ENCODE peak calls at places on chromosomes 12 and 14, in eight cellular contexts. One of them, this sample, is unnamed.

GRCh38 chr14:61080591-61081010 is 99.6 kb downstream of the SLC38A6 start:
- DNase-seq in IMR-90: peak; percentile 83
- DNase-seq in activated T-helper 1 cell treated with anti-CD3 and anti-CD28 coated beads, Interleukin-12 subunit alpha, Interleukin-12 subunit beta, Interleukin-2, Interleukin-4 antibody, amounts not matched to agents 30 ng/mL and 10 ng/mL and 1 ng/mL, durations not matched to agents 14 hours and 24 hours and 36 hours: no peak
- DNase-seq in NCI-H69: peak; percentile 57
- DNase-seq in stimulated activated CD4-positive, alpha-beta T cell treated with anti-CD3 and anti-CD28 coated beads, Interleukin-1b, Interleukin-23, amount 100 ng/mL, for 4 hours: no peak
- DNase-seq in AG09309: peak; percentile 93
- DNase-seq in CD8-positive, alpha-beta memory T cell: no peak
- DNase-seq in mesothelial cell of epicardium: no peak
- DNase-seq in this sample: no peak

GRCh38 chr14:90871605-90872233 is 55.5 kb upstream of the TTC7B start:
- DNase-seq in IMR-90: peak; percentile 54
- DNase-seq in activated T-helper 1 cell treated with anti-CD3 and anti-CD28 coated beads, Interleukin-12 subunit alpha, Interleukin-12 subunit beta, Interleukin-2, Interleukin-4 antibody, amounts not matched to agents 30 ng/mL and 10 ng/mL and 1 ng/mL, durations not matched to agents 14 hours and 24 hours and 36 hours: no peak
- DNase-seq in NCI-H69: peak; percentile 88
- DNase-seq in stimulated activated CD4-positive, alpha-beta T cell treated with anti-CD3 and anti-CD28 coated beads, Interleukin-1b, Interleukin-23, amount 100 ng/mL, for 4 hours: no peak
- DNase-seq in AG09309: peak; percentile 13
- DNase-seq in CD8-positive, alpha-beta memory T cell: no peak
- DNase-seq in mesothelial cell of epicardium: no peak
- DNase-seq in this sample: no peak

GRCh38 chr12:124478416-124478815 is 89.0 kb downstream of the NCOR2 start:
- DNase-seq in IMR-90: no peak
- DNase-seq in activated T-helper 1 cell treated with anti-CD3 and anti-CD28 coated beads, Interleukin-12 subunit alpha, Interleukin-12 subunit beta, Interleukin-2, Interleukin-4 antibody, amounts not matched to agents 30 ng/mL and 10 ng/mL and 1 ng/mL, durations not matched to agents 14 hours and 24 hours and 36 hours: no peak
- DNase-seq in NCI-H69: no peak
- DNase-seq in stimulated activated CD4-positive, alpha-beta T cell treated with anti-CD3 and anti-CD28 coated beads, Interleukin-1b, Interleukin-23, amount 100 ng/mL, for 4 hours: no peak
- DNase-seq in AG09309: no peak
- DNase-seq in CD8-positive, alpha-beta memory T cell: no peak
- DNase-seq in mesothelial cell of epicardium: no peak
- DNase-seq in this sample: no peak

GRCh38 chr14:75969891-75970290 is 11.9 kb downstream of the TGFB3 start:
- DNase-seq in IMR-90: no peak
- DNase-seq in activated T-helper 1 cell treated with anti-CD3 and anti-CD28 coated beads, Interleukin-12 subunit alpha, Interleukin-12 subunit beta, Interleukin-2, Interleukin-4 antibody, amounts not matched to agents 30 ng/mL and 10 ng/mL and 1 ng/mL, durations not matched to agents 14 hours and 24 hours and 36 hours: no peak
- DNase-seq in NCI-H69: no peak
- DNase-seq in stimulated activated CD4-positive, alpha-beta T cell treated with anti-CD3 and anti-CD28 coated beads, Interleukin-1b, Interleukin-23, amount 100 ng/mL, for 4 hours: no peak
- DNase-seq in AG09309: no peak
- DNase-seq in CD8-positive, alpha-beta memory T cell: no peak
- DNase-seq in mesothelial cell of epicardium: no peak
- DNase-seq in this sample: no peak

GRCh38 chr14:54572316-54572715 is 5.4 kb downstream of the SAMD4A start:
- DNase-seq in IMR-90: no peak
- DNase-seq in activated T-helper 1 cell treated with anti-CD3 and anti-CD28 coated beads, Interleukin-12 subunit alpha, Interleukin-12 subunit beta, Interleukin-2, Interleukin-4 antibody, amounts not matched to agents 30 ng/mL and 10 ng/mL and 1 ng/mL, durations not matched to agents 14 hours and 24 hours and 36 hours: no peak
- DNase-seq in NCI-H69: peak; percentile 63
- DNase-seq in stimulated activated CD4-positive, alpha-beta T cell treated with anti-CD3 and anti-CD28 coated beads, Interleukin-1b, Interleukin-23, amount 100 ng/mL, for 4 hours: no peak
- DNase-seq in AG09309: no peak
- DNase-seq in CD8-positive, alpha-beta memory T cell: no peak
- DNase-seq in mesothelial cell of epicardium: no peak
- DNase-seq in this sample: no peak

GRCh38 chr14:74444866-74445265 is 18.9 kb upstream of the SYNDIG1L start:
- DNase-seq in IMR-90: no peak
- DNase-seq in activated T-helper 1 cell treated with anti-CD3 and anti-CD28 coated beads, Interleukin-12 subunit alpha, Interleukin-12 subunit beta, Interleukin-2, Interleukin-4 antibody, amounts not matched to agents 30 ng/mL and 10 ng/mL and 1 ng/mL, durations not matched to agents 14 hours and 24 hours and 36 hours: no peak
- DNase-seq in NCI-H69: no peak
- DNase-seq in stimulated activated CD4-positive, alpha-beta T cell treated with anti-CD3 and anti-CD28 coated beads, Interleukin-1b, Interleukin-23, amount 100 ng/mL, for 4 hours: no peak
- DNase-seq in AG09309: no peak
- DNase-seq in CD8-positive, alpha-beta memory T cell: no peak
- DNase-seq in mesothelial cell of epicardium: no peak
- DNase-seq in this sample: no peak

GRCh38 chr14:105364100-105364708 is 34.1 kb upstream of the TEX22 start:
- DNase-seq in IMR-90: peak; percentile 72
- DNase-seq in activated T-helper 1 cell treated with anti-CD3 and anti-CD28 coated beads, Interleukin-12 subunit alpha, Interleukin-12 subunit beta, Interleukin-2, Interleukin-4 antibody, amounts not matched to agents 30 ng/mL and 10 ng/mL and 1 ng/mL, durations not matched to agents 14 hours and 24 hours and 36 hours: no peak
- DNase-seq in NCI-H69: peak; percentile 32
- DNase-seq in stimulated activated CD4-positive, alpha-beta T cell treated with anti-CD3 and anti-CD28 coated beads, Interleukin-1b, Interleukin-23, amount 100 ng/mL, for 4 hours: peak; percentile 18
- DNase-seq in AG09309: no peak
- DNase-seq in CD8-positive, alpha-beta memory T cell: peak; percentile 65
- DNase-seq in mesothelial cell of epicardium: no peak
- DNase-seq in this sample: peak; percentile 52

GRCh38 chr12:132500137-132500855 is 10.3 kb downstream of the FBRSL1 start:
- DNase-seq in IMR-90: no peak
- DNase-seq in activated T-helper 1 cell treated with anti-CD3 and anti-CD28 coated beads, Interleukin-12 subunit alpha, Interleukin-12 subunit beta, Interleukin-2, Interleukin-4 antibody, amounts not matched to agents 30 ng/mL and 10 ng/mL and 1 ng/mL, durations not matched to agents 14 hours and 24 hours and 36 hours: no peak
- DNase-seq in NCI-H69: no peak
- DNase-seq in stimulated activated CD4-positive, alpha-beta T cell treated with anti-CD3 and anti-CD28 coated beads, Interleukin-1b, Interleukin-23, amount 100 ng/mL, for 4 hours: no peak
- DNase-seq in AG09309: no peak
- DNase-seq in CD8-positive, alpha-beta memory T cell: no peak
- DNase-seq in mesothelial cell of epicardium: no peak
- DNase-seq in this sample: no peak

GRCh38 chr14:102971314-102971713 is 48.9 kb downstream of the AMN start:
- DNase-seq in IMR-90: no peak
- DNase-seq in activated T-helper 1 cell treated with anti-CD3 and anti-CD28 coated beads, Interleukin-12 subunit alpha, Interleukin-12 subunit beta, Interleukin-2, Interleukin-4 antibody, amounts not matched to agents 30 ng/mL and 10 ng/mL and 1 ng/mL, durations not matched to agents 14 hours and 24 hours and 36 hours: no peak
- DNase-seq in NCI-H69: no peak
- DNase-seq in stimulated activated CD4-positive, alpha-beta T cell treated with anti-CD3 and anti-CD28 coated beads, Interleukin-1b, Interleukin-23, amount 100 ng/mL, for 4 hours: no peak
- DNase-seq in AG09309: no peak
- DNase-seq in CD8-positive, alpha-beta memory T cell: no peak
- DNase-seq in mesothelial cell of epicardium: no peak
- DNase-seq in this sample: no peak

GRCh38 chr12:124994435-124994975 is 1.1 kb downstream of the BRI3BP start:
- DNase-seq in IMR-90: no peak
- DNase-seq in activated T-helper 1 cell treated with anti-CD3 and anti-CD28 coated beads, Interleukin-12 subunit alpha, Interleukin-12 subunit beta, Interleukin-2, Interleukin-4 antibody, amounts not matched to agents 30 ng/mL and 10 ng/mL and 1 ng/mL, durations not matched to agents 14 hours and 24 hours and 36 hours: peak; percentile 5
- DNase-seq in NCI-H69: peak; percentile 31
- DNase-seq in stimulated activated CD4-positive, alpha-beta T cell treated with anti-CD3 and anti-CD28 coated beads, Interleukin-1b, Interleukin-23, amount 100 ng/mL, for 4 hours: no peak
- DNase-seq in AG09309: no peak
- DNase-seq in CD8-positive, alpha-beta memory T cell: no peak
- DNase-seq in mesothelial cell of epicardium: no peak
- DNase-seq in this sample: no peak

GRCh38 chr14:99603965-99604765 is at the start of gene CCDC85C:
- DNase-seq in IMR-90: peak; percentile 94
- DNase-seq in activated T-helper 1 cell treated with anti-CD3 and anti-CD28 coated beads, Interleukin-12 subunit alpha, Interleukin-12 subunit beta, Interleukin-2, Interleukin-4 antibody, amounts not matched to agents 30 ng/mL and 10 ng/mL and 1 ng/mL, durations not matched to agents 14 hours and 24 hours and 36 hours: peak; percentile 96
- DNase-seq in NCI-H69: peak; percentile 99
- DNase-seq in stimulated activated CD4-positive, alpha-beta T cell treated with anti-CD3 and anti-CD28 coated beads, Interleukin-1b, Interleukin-23, amount 100 ng/mL, for 4 hours: peak; percentile 91
- DNase-seq in AG09309: peak; percentile 74
- DNase-seq in CD8-positive, alpha-beta memory T cell: peak; percentile 96
- DNase-seq in mesothelial cell of epicardium: peak; percentile 98
- DNase-seq in this sample: peak; percentile 97

GRCh38 chr12:106760184-106760531 is 14.3 kb upstream of the RIC8B start:
- DNase-seq in IMR-90: peak; percentile 15
- DNase-seq in activated T-helper 1 cell treated with anti-CD3 and anti-CD28 coated beads, Interleukin-12 subunit alpha, Interleukin-12 subunit beta, Interleukin-2, Interleukin-4 antibody, amounts not matched to agents 30 ng/mL and 10 ng/mL and 1 ng/mL, durations not matched to agents 14 hours and 24 hours and 36 hours: peak; percentile 14
- DNase-seq in NCI-H69: no peak
- DNase-seq in stimulated activated CD4-positive, alpha-beta T cell treated with anti-CD3 and anti-CD28 coated beads, Interleukin-1b, Interleukin-23, amount 100 ng/mL, for 4 hours: no peak
- DNase-seq in AG09309: no peak
- DNase-seq in CD8-positive, alpha-beta memory T cell: no peak
- DNase-seq in mesothelial cell of epicardium: no peak
- DNase-seq in this sample: no peak

GRCh38 chr12:530308-530707 is 70.6 kb downstream of the B4GALNT3 start:
- DNase-seq in IMR-90: no peak
- DNase-seq in activated T-helper 1 cell treated with anti-CD3 and anti-CD28 coated beads, Interleukin-12 subunit alpha, Interleukin-12 subunit beta, Interleukin-2, Interleukin-4 antibody, amounts not matched to agents 30 ng/mL and 10 ng/mL and 1 ng/mL, durations not matched to agents 14 hours and 24 hours and 36 hours: no peak
- DNase-seq in NCI-H69: peak; percentile 87
- DNase-seq in stimulated activated CD4-positive, alpha-beta T cell treated with anti-CD3 and anti-CD28 coated beads, Interleukin-1b, Interleukin-23, amount 100 ng/mL, for 4 hours: no peak
- DNase-seq in AG09309: peak; percentile 63
- DNase-seq in CD8-positive, alpha-beta memory T cell: no peak
- DNase-seq in mesothelial cell of epicardium: no peak
- DNase-seq in this sample: no peak

GRCh38 chr14:52402812-52403526 is 88.9 kb downstream of the PTGER2 start:
- DNase-seq in IMR-90: peak; percentile 72
- DNase-seq in activated T-helper 1 cell treated with anti-CD3 and anti-CD28 coated beads, Interleukin-12 subunit alpha, Interleukin-12 subunit beta, Interleukin-2, Interleukin-4 antibody, amounts not matched to agents 30 ng/mL and 10 ng/mL and 1 ng/mL, durations not matched to agents 14 hours and 24 hours and 36 hours: no peak
- DNase-seq in NCI-H69: no peak
- DNase-seq in stimulated activated CD4-positive, alpha-beta T cell treated with anti-CD3 and anti-CD28 coated beads, Interleukin-1b, Interleukin-23, amount 100 ng/mL, for 4 hours: no peak
- DNase-seq in AG09309: no peak
- DNase-seq in CD8-positive, alpha-beta memory T cell: peak; percentile 53
- DNase-seq in mesothelial cell of epicardium: no peak
- DNase-seq in this sample: no peak

GRCh38 chr14:31545328-31545727 is 15.9 kb upstream of the NUBPL start:
- DNase-seq in IMR-90: no peak
- DNase-seq in activated T-helper 1 cell treated with anti-CD3 and anti-CD28 coated beads, Interleukin-12 subunit alpha, Interleukin-12 subunit beta, Interleukin-2, Interleukin-4 antibody, amounts not matched to agents 30 ng/mL and 10 ng/mL and 1 ng/mL, durations not matched to agents 14 hours and 24 hours and 36 hours: no peak
- DNase-seq in NCI-H69: no peak
- DNase-seq in stimulated activated CD4-positive, alpha-beta T cell treated with anti-CD3 and anti-CD28 coated beads, Interleukin-1b, Interleukin-23, amount 100 ng/mL, for 4 hours: no peak
- DNase-seq in AG09309: no peak
- DNase-seq in CD8-positive, alpha-beta memory T cell: no peak
- DNase-seq in mesothelial cell of epicardium: no peak
- DNase-seq in this sample: no peak

GRCh38 chr12:69024907-69025306 is 91.9 kb upstream of the CPM start:
- DNase-seq in IMR-90: peak; percentile 72
- DNase-seq in activated T-helper 1 cell treated with anti-CD3 and anti-CD28 coated beads, Interleukin-12 subunit alpha, Interleukin-12 subunit beta, Interleukin-2, Interleukin-4 antibody, amounts not matched to agents 30 ng/mL and 10 ng/mL and 1 ng/mL, durations not matched to agents 14 hours and 24 hours and 36 hours: no peak
- DNase-seq in NCI-H69: no peak
- DNase-seq in stimulated activated CD4-positive, alpha-beta T cell treated with anti-CD3 and anti-CD28 coated beads, Interleukin-1b, Interleukin-23, amount 100 ng/mL, for 4 hours: no peak
- DNase-seq in AG09309: no peak
- DNase-seq in CD8-positive, alpha-beta memory T cell: no peak
- DNase-seq in mesothelial cell of epicardium: no peak
- DNase-seq in this sample: no peak

GRCh38 chr14:36690301-36691020 is 28.8 kb downstream of the PAX9 start:
- DNase-seq in IMR-90: peak; percentile 6
- DNase-seq in activated T-helper 1 cell treated with anti-CD3 and anti-CD28 coated beads, Interleukin-12 subunit alpha, Interleukin-12 subunit beta, Interleukin-2, Interleukin-4 antibody, amounts not matched to agents 30 ng/mL and 10 ng/mL and 1 ng/mL, durations not matched to agents 14 hours and 24 hours and 36 hours: no peak
- DNase-seq in NCI-H69: no peak
- DNase-seq in stimulated activated CD4-positive, alpha-beta T cell treated with anti-CD3 and anti-CD28 coated beads, Interleukin-1b, Interleukin-23, amount 100 ng/mL, for 4 hours: no peak
- DNase-seq in AG09309: no peak
- DNase-seq in CD8-positive, alpha-beta memory T cell: no peak
- DNase-seq in mesothelial cell of epicardium: no peak
- DNase-seq in this sample: no peak

GRCh38 chr12:6469092-6469491 is 1.4 kb downstream of the VAMP1 start:
- DNase-seq in IMR-90: no peak
- DNase-seq in activated T-helper 1 cell treated with anti-CD3 and anti-CD28 coated beads, Interleukin-12 subunit alpha, Interleukin-12 subunit beta, Interleukin-2, Interleukin-4 antibody, amounts not matched to agents 30 ng/mL and 10 ng/mL and 1 ng/mL, durations not matched to agents 14 hours and 24 hours and 36 hours: no peak
- DNase-seq in NCI-H69: no peak
- DNase-seq in stimulated activated CD4-positive, alpha-beta T cell treated with anti-CD3 and anti-CD28 coated beads, Interleukin-1b, Interleukin-23, amount 100 ng/mL, for 4 hours: no peak
- DNase-seq in AG09309: no peak
- DNase-seq in CD8-positive, alpha-beta memory T cell: no peak
- DNase-seq in mesothelial cell of epicardium: no peak
- DNase-seq in this sample: no peak

GRCh38 chr14:99413972-99414371 is 66.7 kb downstream of the SETD3 start:
- DNase-seq in IMR-90: no peak
- DNase-seq in activated T-helper 1 cell treated with anti-CD3 and anti-CD28 coated beads, Interleukin-12 subunit alpha, Interleukin-12 subunit beta, Interleukin-2, Interleukin-4 antibody, amounts not matched to agents 30 ng/mL and 10 ng/mL and 1 ng/mL, durations not matched to agents 14 hours and 24 hours and 36 hours: no peak
- DNase-seq in NCI-H69: no peak
- DNase-seq in stimulated activated CD4-positive, alpha-beta T cell treated with anti-CD3 and anti-CD28 coated beads, Interleukin-1b, Interleukin-23, amount 100 ng/mL, for 4 hours: no peak
- DNase-seq in AG09309: no peak
- DNase-seq in CD8-positive, alpha-beta memory T cell: no peak
- DNase-seq in mesothelial cell of epicardium: no peak
- DNase-seq in this sample: no peak

GRCh38 chr14:104659764-104660523 is 29.5 kb upstream of the INF2 start:
- DNase-seq in IMR-90: peak; percentile 18
- DNase-seq in activated T-helper 1 cell treated with anti-CD3 and anti-CD28 coated beads, Interleukin-12 subunit alpha, Interleukin-12 subunit beta, Interleukin-2, Interleukin-4 antibody, amounts not matched to agents 30 ng/mL and 10 ng/mL and 1 ng/mL, durations not matched to agents 14 hours and 24 hours and 36 hours: no peak
- DNase-seq in NCI-H69: peak; percentile 38
- DNase-seq in stimulated activated CD4-positive, alpha-beta T cell treated with anti-CD3 and anti-CD28 coated beads, Interleukin-1b, Interleukin-23, amount 100 ng/mL, for 4 hours: no peak
- DNase-seq in AG09309: no peak
- DNase-seq in CD8-positive, alpha-beta memory T cell: no peak
- DNase-seq in mesothelial cell of epicardium: no peak
- DNase-seq in this sample: no peak

GRCh38 chr12:69682136-69682755 is 16.9 kb downstream of the BEST3 start:
- DNase-seq in IMR-90: no peak
- DNase-seq in activated T-helper 1 cell treated with anti-CD3 and anti-CD28 coated beads, Interleukin-12 subunit alpha, Interleukin-12 subunit beta, Interleukin-2, Interleukin-4 antibody, amounts not matched to agents 30 ng/mL and 10 ng/mL and 1 ng/mL, durations not matched to agents 14 hours and 24 hours and 36 hours: no peak
- DNase-seq in NCI-H69: no peak
- DNase-seq in stimulated activated CD4-positive, alpha-beta T cell treated with anti-CD3 and anti-CD28 coated beads, Interleukin-1b, Interleukin-23, amount 100 ng/mL, for 4 hours: no peak
- DNase-seq in AG09309: no peak
- DNase-seq in CD8-positive, alpha-beta memory T cell: no peak
- DNase-seq in mesothelial cell of epicardium: no peak
- DNase-seq in this sample: no peak

GRCh38 chr12:3757261-3757660 is 4.4 kb upstream of the CRACR2A start:
- DNase-seq in IMR-90: no peak
- DNase-seq in activated T-helper 1 cell treated with anti-CD3 and anti-CD28 coated beads, Interleukin-12 subunit alpha, Interleukin-12 subunit beta, Interleukin-2, Interleukin-4 antibody, amounts not matched to agents 30 ng/mL and 10 ng/mL and 1 ng/mL, durations not matched to agents 14 hours and 24 hours and 36 hours: no peak
- DNase-seq in NCI-H69: peak; percentile 73
- DNase-seq in stimulated activated CD4-positive, alpha-beta T cell treated with anti-CD3 and anti-CD28 coated beads, Interleukin-1b, Interleukin-23, amount 100 ng/mL, for 4 hours: no peak
- DNase-seq in AG09309: no peak
- DNase-seq in CD8-positive, alpha-beta memory T cell: no peak
- DNase-seq in mesothelial cell of epicardium: no peak
- DNase-seq in this sample: no peak

GRCh38 chr12:131618303-131618658 is 92.6 kb upstream of the SFSWAP start:
- DNase-seq in IMR-90: no peak
- DNase-seq in activated T-helper 1 cell treated with anti-CD3 and anti-CD28 coated beads, Interleukin-12 subunit alpha, Interleukin-12 subunit beta, Interleukin-2, Interleukin-4 antibody, amounts not matched to agents 30 ng/mL and 10 ng/mL and 1 ng/mL, durations not matched to agents 14 hours and 24 hours and 36 hours: no peak
- DNase-seq in NCI-H69: no peak
- DNase-seq in stimulated activated CD4-positive, alpha-beta T cell treated with anti-CD3 and anti-CD28 coated beads, Interleukin-1b, Interleukin-23, amount 100 ng/mL, for 4 hours: no peak
- DNase-seq in AG09309: no peak
- DNase-seq in CD8-positive, alpha-beta memory T cell: no peak
- DNase-seq in mesothelial cell of epicardium: peak; percentile 55
- DNase-seq in this sample: no peak

GRCh38 chr14:79051009-79051710 is 881.0 kb downstream of the NRXN3 start:
- DNase-seq in IMR-90: no peak
- DNase-seq in activated T-helper 1 cell treated with anti-CD3 and anti-CD28 coated beads, Interleukin-12 subunit alpha, Interleukin-12 subunit beta, Interleukin-2, Interleukin-4 antibody, amounts not matched to agents 30 ng/mL and 10 ng/mL and 1 ng/mL, durations not matched to agents 14 hours and 24 hours and 36 hours: no peak
- DNase-seq in NCI-H69: no peak
- DNase-seq in stimulated activated CD4-positive, alpha-beta T cell treated with anti-CD3 and anti-CD28 coated beads, Interleukin-1b, Interleukin-23, amount 100 ng/mL, for 4 hours: no peak
- DNase-seq in AG09309: no peak
- DNase-seq in CD8-positive, alpha-beta memory T cell: no peak
- DNase-seq in mesothelial cell of epicardium: no peak
- DNase-seq in this sample: no peak

GRCh38 chr12:67356400-67356799 is 87.2 kb downstream of the CAND1 start:
- DNase-seq in IMR-90: no peak
- DNase-seq in activated T-helper 1 cell treated with anti-CD3 and anti-CD28 coated beads, Interleukin-12 subunit alpha, Interleukin-12 subunit beta, Interleukin-2, Interleukin-4 antibody, amounts not matched to agents 30 ng/mL and 10 ng/mL and 1 ng/mL, durations not matched to agents 14 hours and 24 hours and 36 hours: no peak
- DNase-seq in NCI-H69: peak; percentile 44
- DNase-seq in stimulated activated CD4-positive, alpha-beta T cell treated with anti-CD3 and anti-CD28 coated beads, Interleukin-1b, Interleukin-23, amount 100 ng/mL, for 4 hours: no peak
- DNase-seq in AG09309: no peak
- DNase-seq in CD8-positive, alpha-beta memory T cell: no peak
- DNase-seq in mesothelial cell of epicardium: no peak
- DNase-seq in this sample: no peak

GRCh38 chr12:93908846-93909592 is 231.8 kb downstream of the CRADD start:
- DNase-seq in IMR-90: no peak
- DNase-seq in activated T-helper 1 cell treated with anti-CD3 and anti-CD28 coated beads, Interleukin-12 subunit alpha, Interleukin-12 subunit beta, Interleukin-2, Interleukin-4 antibody, amounts not matched to agents 30 ng/mL and 10 ng/mL and 1 ng/mL, durations not matched to agents 14 hours and 24 hours and 36 hours: no peak
- DNase-seq in NCI-H69: peak; percentile 70
- DNase-seq in stimulated activated CD4-positive, alpha-beta T cell treated with anti-CD3 and anti-CD28 coated beads, Interleukin-1b, Interleukin-23, amount 100 ng/mL, for 4 hours: no peak
- DNase-seq in AG09309: no peak
- DNase-seq in CD8-positive, alpha-beta memory T cell: no peak
- DNase-seq in mesothelial cell of epicardium: no peak
- DNase-seq in this sample: no peak

GRCh38 chr12:94534761-94535613 is 75.3 kb upstream of the CEP83 start:
- DNase-seq in IMR-90: no peak
- DNase-seq in activated T-helper 1 cell treated with anti-CD3 and anti-CD28 coated beads, Interleukin-12 subunit alpha, Interleukin-12 subunit beta, Interleukin-2, Interleukin-4 antibody, amounts not matched to agents 30 ng/mL and 10 ng/mL and 1 ng/mL, durations not matched to agents 14 hours and 24 hours and 36 hours: no peak
- DNase-seq in NCI-H69: peak; percentile 80
- DNase-seq in stimulated activated CD4-positive, alpha-beta T cell treated with anti-CD3 and anti-CD28 coated beads, Interleukin-1b, Interleukin-23, amount 100 ng/mL, for 4 hours: no peak
- DNase-seq in AG09309: no peak
- DNase-seq in CD8-positive, alpha-beta memory T cell: no peak
- DNase-seq in mesothelial cell of epicardium: no peak
- DNase-seq in this sample: no peak

GRCh38 chr14:61653507-61653906 is 41.8 kb upstream of the HIF1A start:
- DNase-seq in IMR-90: peak; percentile 88
- DNase-seq in activated T-helper 1 cell treated with anti-CD3 and anti-CD28 coated beads, Interleukin-12 subunit alpha, Interleukin-12 subunit beta, Interleukin-2, Interleukin-4 antibody, amounts not matched to agents 30 ng/mL and 10 ng/mL and 1 ng/mL, durations not matched to agents 14 hours and 24 hours and 36 hours: no peak
- DNase-seq in NCI-H69: peak; percentile 36
- DNase-seq in stimulated activated CD4-positive, alpha-beta T cell treated with anti-CD3 and anti-CD28 coated beads, Interleukin-1b, Interleukin-23, amount 100 ng/mL, for 4 hours: no peak
- DNase-seq in AG09309: no peak
- DNase-seq in CD8-positive, alpha-beta memory T cell: no peak
- DNase-seq in mesothelial cell of epicardium: no peak
- DNase-seq in this sample: no peak

GRCh38 chr14:23555882-23556699 is at the start of gene THTPA:
- DNase-seq in IMR-90: peak; percentile 83
- DNase-seq in activated T-helper 1 cell treated with anti-CD3 and anti-CD28 coated beads, Interleukin-12 subunit alpha, Interleukin-12 subunit beta, Interleukin-2, Interleukin-4 antibody, amounts not matched to agents 30 ng/mL and 10 ng/mL and 1 ng/mL, durations not matched to agents 14 hours and 24 hours and 36 hours: peak; percentile 88
- DNase-seq in NCI-H69: peak; percentile 97
- DNase-seq in stimulated activated CD4-positive, alpha-beta T cell treated with anti-CD3 and anti-CD28 coated beads, Interleukin-1b, Interleukin-23, amount 100 ng/mL, for 4 hours: peak; percentile 90
- DNase-seq in AG09309: peak; percentile 34
- DNase-seq in CD8-positive, alpha-beta memory T cell: peak; percentile 96
- DNase-seq in mesothelial cell of epicardium: peak; percentile 88
- DNase-seq in this sample: peak; percentile 90

GRCh38 chr12:68521321-68521839 is 89.3 kb upstream of the RAP1B start:
- DNase-seq in IMR-90: peak; percentile 83
- DNase-seq in activated T-helper 1 cell treated with anti-CD3 and anti-CD28 coated beads, Interleukin-12 subunit alpha, Interleukin-12 subunit beta, Interleukin-2, Interleukin-4 antibody, amounts not matched to agents 30 ng/mL and 10 ng/mL and 1 ng/mL, durations not matched to agents 14 hours and 24 hours and 36 hours: no peak
- DNase-seq in NCI-H69: no peak
- DNase-seq in stimulated activated CD4-positive, alpha-beta T cell treated with anti-CD3 and anti-CD28 coated beads, Interleukin-1b, Interleukin-23, amount 100 ng/mL, for 4 hours: no peak
- DNase-seq in AG09309: peak; percentile 66
- DNase-seq in CD8-positive, alpha-beta memory T cell: no peak
- DNase-seq in mesothelial cell of epicardium: no peak
- DNase-seq in this sample: no peak

GRCh38 chr14:23452237-23452636 is 16.8 kb upstream of the MYH7 start:
- DNase-seq in IMR-90: no peak
- DNase-seq in activated T-helper 1 cell treated with anti-CD3 and anti-CD28 coated beads, Interleukin-12 subunit alpha, Interleukin-12 subunit beta, Interleukin-2, Interleukin-4 antibody, amounts not matched to agents 30 ng/mL and 10 ng/mL and 1 ng/mL, durations not matched to agents 14 hours and 24 hours and 36 hours: no peak
- DNase-seq in NCI-H69: no peak
- DNase-seq in stimulated activated CD4-positive, alpha-beta T cell treated with anti-CD3 and anti-CD28 coated beads, Interleukin-1b, Interleukin-23, amount 100 ng/mL, for 4 hours: no peak
- DNase-seq in AG09309: no peak
- DNase-seq in CD8-positive, alpha-beta memory T cell: no peak
- DNase-seq in mesothelial cell of epicardium: no peak
- DNase-seq in this sample: no peak

GRCh38 chr14:47332099-47332498 is 343.3 kb downstream of the MDGA2 start:
- DNase-seq in IMR-90: no peak
- DNase-seq in activated T-helper 1 cell treated with anti-CD3 and anti-CD28 coated beads, Interleukin-12 subunit alpha, Interleukin-12 subunit beta, Interleukin-2, Interleukin-4 antibody, amounts not matched to agents 30 ng/mL and 10 ng/mL and 1 ng/mL, durations not matched to agents 14 hours and 24 hours and 36 hours: no peak
- DNase-seq in NCI-H69: no peak
- DNase-seq in stimulated activated CD4-positive, alpha-beta T cell treated with anti-CD3 and anti-CD28 coated beads, Interleukin-1b, Interleukin-23, amount 100 ng/mL, for 4 hours: no peak
- DNase-seq in AG09309: no peak
- DNase-seq in CD8-positive, alpha-beta memory T cell: no peak
- DNase-seq in mesothelial cell of epicardium: no peak
- DNase-seq in this sample: no peak